ENCODE peak calls at places on chromosomes 5 and 9, in nine cellular contexts. C is pancreas, D is OCI-LY7, H is A549, F is neural crest cell, O is heart right ventricle, Z is mesothelial cell of epicardium, U is esophagus squamous epithelium, W is GM10248. P is an unnamed sample.

GRCh38 chr9:136943291-136944093 is 1.0 kb downstream of the FBXW5 start:
- DNase-seq in C (peak), D (peak), H (no peak), F (peak), O (no peak), Z (no peak), U (no peak), W (peak), P (peak)

GRCh38 chr9:21810388-21810787 is 8.0 kb downstream of the MTAP start:
- DNase-seq in C (no peak), D (no peak), H (no peak), F (no peak), O (no peak), Z (no peak), U (no peak), W (no peak), P (no peak)

GRCh38 chr5:117295941-117296340 is 721.3 kb upstream of the SEMA6A start:
- DNase-seq in C (no peak), D (no peak), H (no peak), F (no peak), O (no peak), Z (no peak), U (no peak), W (no peak), P (no peak)

GRCh38 chr9:133603165-133603927 is 5.8 kb downstream of the FAM163B start:
- DNase-seq in C (no peak), D (no peak), H (no peak), F (no peak), O (no peak), Z (no peak), U (no peak), W (no peak), P (no peak)

GRCh38 chr9:72139233-72139632 is 10.0 kb upstream of the GDA start:
- DNase-seq in C (no peak), D (no peak), H (no peak), F (no peak), O (no peak), Z (no peak), U (no peak), W (no peak), P (no peak)

GRCh38 chr5:77679791-77680190 is 41.3 kb upstream of the OTP start:
- DNase-seq in C (no peak), D (no peak), H (peak), F (no peak), O (no peak), Z (no peak), U (no peak), W (no peak), P (no peak)

GRCh38 chr5:134590992-134591659 is 41.5 kb downstream of the SAR1B start:
- DNase-seq in C (no peak), D (no peak), H (no peak), F (no peak), O (no peak), Z (no peak), U (no peak), W (peak), P (no peak)

GRCh38 chr5:95619096-95619495 is 791 bp upstream of the GPR150 start:
- DNase-seq in C (no peak), D (no peak), H (no peak), F (no peak), O (no peak), Z (no peak), U (no peak), W (no peak), P (no peak)

GRCh38 chr9:33186457-33187168 is 19.5 kb upstream of the B4GALT1 start:
- DNase-seq in C (peak), D (no peak), H (peak), F (no peak), O (no peak), Z (no peak), U (no peak), W (no peak), P (no peak)

GRCh38 chr5:151141535-151141934 is 16.0 kb downstream of the ANXA6 start:
- DNase-seq in C (no peak), D (peak), H (no peak), F (no peak), O (no peak), Z (no peak), U (no peak), W (peak), P (no peak)

GRCh38 chr9:108021311-108021710 is 531.7 kb upstream of the KLF4 start:
- DNase-seq in C (no peak), D (no peak), H (no peak), F (no peak), O (no peak), Z (no peak), U (no peak), W (no peak), P (no peak)

GRCh38 chr9:4393806-4394523 is 94.1 kb upstream of the GLIS3 start:
- DNase-seq in C (no peak), D (no peak), H (no peak), F (no peak), O (no peak), Z (no peak), U (no peak), W (no peak), P (no peak)

GRCh38 chr5:24832021-24832420 is 187.2 kb upstream of the CDH10 start:
- DNase-seq in C (no peak), D (no peak), H (peak), F (no peak), O (no peak), Z (no peak), U (no peak), W (no peak), P (no peak)

GRCh38 chr5:151298063-151298462 is 5.5 kb downstream of the SLC36A3 start:
- DNase-seq in C (no peak), D (peak), H (peak), F (no peak), O (no peak), Z (no peak), U (no peak), W (no peak), P (peak)

GRCh38 chr5:122454522-122454921 is 142.5 kb downstream of the SNCAIP start:
- DNase-seq in C (no peak), D (no peak), H (no peak), F (no peak), O (no peak), Z (no peak), U (no peak), W (no peak), P (no peak)

GRCh38 chr5:136308396-136308795 is 56.9 kb downstream of the TRPC7 start:
- DNase-seq in C (no peak), D (no peak), H (peak), F (no peak), O (no peak), Z (no peak), U (no peak), W (no peak), P (no peak)

GRCh38 chr5:97071993-97072392 is 70.4 kb downstream of the LIX1 start:
- DNase-seq in C (no peak), D (no peak), H (no peak), F (no peak), O (no peak), Z (no peak), U (no peak), W (no peak), P (no peak)

GRCh38 chr5:172800088-172800551 is 29.1 kb upstream of the DUSP1 start:
- DNase-seq in C (peak), D (no peak), H (peak), F (no peak), O (peak), Z (no peak), U (peak), W (no peak), P (no peak)

GRCh38 chr9:114180701-114181582 is 25.6 kb downstream of the COL27A1 start:
- DNase-seq in C (no peak), D (no peak), H (no peak), F (no peak), O (no peak), Z (no peak), U (no peak), W (no peak), P (no peak)

GRCh38 chr5:158820891-158821290 is 278.8 kb downstream of the EBF1 start:
- DNase-seq in C (no peak), D (peak), H (no peak), F (no peak), O (no peak), Z (no peak), U (no peak), W (no peak), P (no peak)

GRCh38 chr9:7174884-7175283 is 417.1 kb downstream of the KDM4C start:
- DNase-seq in C (no peak), D (no peak), H (peak), F (no peak), O (no peak), Z (no peak), U (no peak), W (no peak), P (no peak)
- TF ChIP-seq CTCF in C (no peak), D (peak), H (no peak), F (no peak), O (no peak), Z (no peak), U (no peak), W (no peak), P (no peak)

GRCh38 chr5:102450313-102450990 is 48.3 kb downstream of the SLCO6A1 start:
- DNase-seq in C (no peak), D (no peak), H (peak), F (no peak), O (no peak), Z (no peak), U (no peak), W (no peak), P (no peak)
- TF ChIP-seq CTCF in C (no peak), D (no peak), H (no peak), F (peak), O (no peak), Z (no peak), U (no peak), W (peak), P (no peak)

GRCh38 chr5:83543898-83544297 is 72.4 kb downstream of the VCAN start:
- DNase-seq in C (no peak), D (no peak), H (no peak), F (no peak), O (no peak), Z (no peak), U (no peak), W (no peak), P (no peak)

GRCh38 chr5:83540783-83541182 is 69.2 kb downstream of the VCAN start:
- DNase-seq in C (no peak), D (no peak), H (no peak), F (no peak), O (no peak), Z (no peak), U (no peak), W (no peak), P (no peak)

GRCh38 chr5:83540105-83540504 is 68.6 kb downstream of the VCAN start:
- DNase-seq in C (no peak), D (no peak), H (no peak), F (no peak), O (no peak), Z (no peak), U (no peak), W (no peak), P (no peak)

GRCh38 chr5:83538788-83539535 is 67.4 kb downstream of the VCAN start:
- DNase-seq in C (no peak), D (no peak), H (no peak), F (no peak), O (no peak), Z (no peak), U (no peak), W (peak), P (no peak)

DNA sequence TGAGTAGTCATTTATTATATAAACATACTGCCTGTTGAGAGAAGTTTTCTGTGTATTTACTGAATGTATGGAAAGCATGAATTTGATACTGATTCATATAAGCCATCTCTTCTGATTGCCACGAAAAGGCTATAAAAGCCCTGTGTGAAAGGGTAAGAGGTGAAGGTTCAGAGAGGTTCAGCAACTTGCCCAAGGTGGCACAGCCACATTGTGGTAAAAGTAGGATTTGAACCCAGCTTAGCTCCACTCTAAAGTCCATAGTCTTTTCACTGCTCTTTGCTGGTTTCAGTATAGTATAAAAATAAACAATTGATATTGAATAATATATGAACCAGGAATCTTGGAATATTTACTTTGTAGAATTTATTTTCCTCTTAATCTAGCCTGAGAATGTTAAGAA is 71.3 kb downstream of the VCAN start:
- DNase-seq in C (no peak), D (no peak), H (no peak), F (no peak), O (no peak), Z (no peak), U (no peak), W (no peak), P (no peak)
- TF ChIP-seq CTCF in C (no peak), D (no peak), H (no peak), F (no peak), O (no peak), Z (no peak), U (no peak), W (no peak), P (no peak)

DNA sequence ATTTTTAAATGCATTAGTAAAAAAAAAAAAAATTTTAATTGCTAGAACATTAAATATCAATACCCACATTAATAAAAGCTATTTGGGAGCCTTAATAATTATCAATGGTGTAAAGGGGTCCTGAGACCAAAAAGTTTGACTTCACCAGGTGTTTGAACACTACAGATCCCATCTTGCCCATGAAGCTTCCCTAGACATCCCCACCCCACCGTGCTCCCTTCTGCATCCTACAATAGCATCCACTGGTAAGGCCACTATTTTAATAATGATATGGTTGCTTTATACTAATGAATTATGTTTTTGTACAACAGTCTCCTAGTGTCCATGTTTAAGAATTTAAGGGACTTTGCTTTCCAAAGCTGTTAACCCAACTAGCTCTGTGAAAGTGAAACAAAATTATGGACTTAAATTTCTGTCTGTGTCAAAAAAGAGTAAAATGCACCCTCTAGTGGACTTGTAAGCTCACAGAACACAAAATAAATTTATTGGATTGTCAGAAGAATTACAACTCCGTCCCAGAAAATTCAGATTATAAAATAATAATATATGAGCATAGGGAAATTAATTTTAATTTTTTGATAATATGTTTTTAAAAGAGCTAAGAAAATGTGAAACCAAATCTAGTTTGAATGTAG is 76.0 kb downstream of the ARL15 start:
- DNase-seq in C (no peak), D (peak), H (peak), F (no peak), O (no peak), Z (no peak), U (no peak), W (peak), P (no peak)
- TF ChIP-seq CTCF in C (peak), D (peak), H (peak), F (peak), O (peak), Z (peak), U (peak), W (peak), P (no peak)

DNA sequence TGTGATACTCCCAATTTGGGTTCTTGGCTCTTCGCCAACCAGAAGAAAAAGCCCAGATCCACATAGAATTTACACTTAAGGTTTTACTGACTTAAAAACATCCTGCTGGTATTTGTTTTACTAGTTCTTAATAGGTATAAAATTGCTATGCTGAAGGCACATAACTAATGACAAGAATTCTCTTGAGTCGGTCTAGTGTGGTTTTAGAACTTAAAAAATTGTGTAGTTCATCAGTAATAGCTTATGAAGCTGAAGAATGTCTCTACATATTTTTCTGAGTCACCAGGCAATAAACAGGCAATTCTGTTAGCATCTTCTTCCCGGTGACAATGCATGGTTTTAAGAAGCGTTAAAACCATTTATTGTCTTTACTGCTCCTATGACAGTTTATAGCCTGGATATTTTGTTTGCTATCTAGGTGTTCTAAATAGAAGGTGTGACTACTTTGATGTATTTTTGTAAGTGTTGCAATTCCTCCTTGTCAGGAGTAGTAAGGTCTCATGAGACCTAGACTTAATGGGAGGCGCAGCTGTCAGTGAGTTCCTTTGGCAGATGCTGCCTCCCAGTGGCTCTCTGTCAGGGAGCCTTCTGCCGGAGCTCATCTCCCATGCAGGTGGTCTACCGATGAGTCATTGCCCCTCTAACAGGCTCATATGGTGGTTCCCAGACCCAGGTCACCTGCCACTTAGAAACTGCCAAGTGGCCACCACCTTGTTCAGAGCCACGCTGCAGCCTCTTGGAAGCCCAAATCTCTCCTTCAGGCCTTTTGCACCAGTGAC is 173.8 kb downstream of the MAST4 start:
- DNase-seq in C (no peak), D (peak), H (peak), F (no peak), O (no peak), Z (no peak), U (no peak), W (no peak), P (no peak)
- TF ChIP-seq CTCF in C (no peak), D (peak), H (no peak), F (peak), O (no peak), Z (no peak), U (no peak), W (no peak), P (peak)

DNA sequence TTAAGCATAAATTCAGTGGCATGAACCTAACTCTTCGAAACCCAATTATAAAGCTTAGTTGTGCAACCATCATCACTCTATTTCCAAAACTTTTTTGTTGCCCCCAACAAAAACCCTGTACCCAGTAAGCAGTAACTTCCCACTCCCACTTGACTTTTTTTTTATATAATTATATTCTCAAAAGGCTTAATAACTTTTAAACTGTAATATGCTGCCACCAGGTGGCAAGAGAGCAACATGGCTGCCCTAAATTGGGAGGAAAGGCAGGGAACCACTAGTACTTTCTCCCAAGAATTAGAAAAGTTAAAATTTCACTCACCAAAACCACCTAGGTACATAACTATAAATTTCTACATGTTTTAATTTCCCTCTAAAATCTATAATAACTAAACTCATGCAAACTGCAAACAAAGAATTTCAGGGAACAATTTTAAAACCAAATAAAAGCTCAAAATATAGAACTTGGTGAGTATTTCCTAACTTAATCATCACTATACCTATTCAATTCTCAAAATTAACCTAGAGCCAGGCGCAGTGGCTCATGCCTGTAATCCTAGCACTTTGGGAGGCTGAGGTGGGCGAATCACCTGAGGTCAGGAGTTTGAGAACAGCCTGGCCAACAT is 50.2 kb upstream of the RNF38 start:
- DNase-seq in C (no peak), D (peak), H (peak), F (no peak), O (no peak), Z (no peak), U (no peak), W (peak), P (peak)
- TF ChIP-seq CTCF in C (peak), D (peak), H (peak), F (peak), O (peak), Z (peak), U (peak), W (peak), P (peak)

P was measured in K562.